ENCODE peak calls at places on chromosomes 3 and 15, in four cellular contexts. One of them, this sample, is unnamed. For H3K27me3, the result is how much of the 10 kb centered on the place peaks cover.

GRCh38 chr15:53759333-53759975 is at the start of gene WDR72:
- DNase-seq in K562: peak
- DNase-seq in HepG2: no peak
- DNase-seq in H1: peak
- DNase-seq in this sample: no peak

GRCh38 chr15:92617197-92618037 is 38.2 kb downstream of the FAM174B start:
- DNase-seq in K562: peak
- DNase-seq in HepG2: peak
- DNase-seq in H1: no peak
- DNase-seq in this sample: peak

GRCh38 chr3:4821331-4821730 is 157.9 kb upstream of the BHLHE40 start:
- DNase-seq in H1: no peak
- DNase-seq in HepG2: peak
- DNase-seq in K562: no peak
- DNase-seq in this sample: no peak

GRCh38 chr3:180871901-180872300 is 40.6 kb upstream of the FXR1 start:
- DNase-seq in K562: no peak
- DNase-seq in H1: no peak
- DNase-seq in HepG2: no peak
- DNase-seq in this sample: no peak

GRCh38 chr3:15754047-15754446 is 43.7 kb downstream of the ANKRD28 start:
- DNase-seq in K562: no peak
- DNase-seq in H1: no peak
- DNase-seq in HepG2: no peak
- DNase-seq in this sample: no peak

GRCh38 chr3:138331143-138331894 is 1.7 kb upstream of the NME9 start:
- DNase-seq in HepG2: no peak
- DNase-seq in H1: no peak
- DNase-seq in K562: no peak
- DNase-seq in this sample: no peak

GRCh38 chr3:17033516-17034168 is 148.9 kb downstream of the PLCL2 start:
- DNase-seq in HepG2: no peak
- DNase-seq in K562: no peak
- DNase-seq in H1: no peak
- DNase-seq in this sample: no peak

GRCh38 chr3:14460342-14461005 is 58.1 kb downstream of the SLC6A6 start:
- DNase-seq in HepG2: no peak
- DNase-seq in H1: no peak
- DNase-seq in K562: no peak
- DNase-seq in this sample: peak

GRCh38 chr15:60972866-60973265 is 256.2 kb downstream of the RORA start:
- DNase-seq in H1: no peak
- DNase-seq in HepG2: no peak
- DNase-seq in K562: peak
- DNase-seq in this sample: peak

GRCh38 chr15:91021516-91022074 is 799 bp downstream of the VPS33B start:
- DNase-seq in K562: no peak
- DNase-seq in HepG2: peak
- DNase-seq in H1: no peak
- DNase-seq in this sample: no peak

GRCh38 chr3:131794766-131795381 is 239.9 kb downstream of the CPNE4 start:
- DNase-seq in K562: peak
- DNase-seq in H1: peak
- DNase-seq in HepG2: peak
- DNase-seq in this sample: peak

GRCh38 chr3:183253364-183253960 is 409 bp downstream of the B3GNT5 start:
- DNase-seq in H1: peak
- DNase-seq in HepG2: no peak
- DNase-seq in K562: peak
- DNase-seq in this sample: peak

GRCh38 chr3:37707428-37708372 is 154.0 kb upstream of the CTDSPL start:
- DNase-seq in HepG2: no peak
- DNase-seq in K562: no peak
- DNase-seq in H1: no peak
- DNase-seq in this sample: no peak

GRCh38 chr15:90059208-90059985 is 42.9 kb downstream of the IDH2 start:
- DNase-seq in HepG2: peak
- DNase-seq in H1: peak
- DNase-seq in K562: peak
- DNase-seq in this sample: no peak

GRCh38 chr3:140050977-140051957 is 116.3 kb downstream of the CLSTN2 start:
- DNase-seq in H1: peak
- DNase-seq in HepG2: peak
- DNase-seq in K562: peak
- DNase-seq in this sample: no peak

GRCh38 chr3:40873456-40873855 is 325.8 kb upstream of the CTNNB1 start:
- DNase-seq in K562: no peak
- DNase-seq in H1: no peak
- DNase-seq in HepG2: no peak
- DNase-seq in this sample: no peak

GRCh38 chr3:123067689-123068226 is 933 bp downstream of the PDIA5 start:
- DNase-seq in K562: no peak
- DNase-seq in H1: no peak
- DNase-seq in HepG2: no peak
- DNase-seq in this sample: peak

GRCh38 chr15:57922780-57923179 is 142.7 kb downstream of the ALDH1A2 start:
- DNase-seq in HepG2: no peak
- DNase-seq in H1: no peak
- DNase-seq in K562: no peak
- DNase-seq in this sample: peak

GRCh38 chr3:98690876-98691275 is 72.3 kb upstream of the ST3GAL6 start:
- DNase-seq in HepG2: no peak
- DNase-seq in H1: no peak
- DNase-seq in K562: no peak
- DNase-seq in this sample: no peak

GRCh38 chr15:98878172-98878571 is 129.4 kb downstream of the PGPEP1L start:
- DNase-seq in H1: no peak
- DNase-seq in HepG2: no peak
- DNase-seq in K562: no peak
- DNase-seq in this sample: no peak

GRCh38 chr3:64685331-64685799 is 2.4 kb downstream of the ADAMTS9 start:
- DNase-seq in H1: no peak
- DNase-seq in K562: no peak
- DNase-seq in HepG2: no peak
- DNase-seq in this sample: no peak
- TF ChIP-seq JUN in H1: no peak
- TF ChIP-seq JUN in K562: no peak
- TF ChIP-seq JUN in HepG2: no peak
- TF ChIP-seq JUN in this sample: no peak

DNA sequence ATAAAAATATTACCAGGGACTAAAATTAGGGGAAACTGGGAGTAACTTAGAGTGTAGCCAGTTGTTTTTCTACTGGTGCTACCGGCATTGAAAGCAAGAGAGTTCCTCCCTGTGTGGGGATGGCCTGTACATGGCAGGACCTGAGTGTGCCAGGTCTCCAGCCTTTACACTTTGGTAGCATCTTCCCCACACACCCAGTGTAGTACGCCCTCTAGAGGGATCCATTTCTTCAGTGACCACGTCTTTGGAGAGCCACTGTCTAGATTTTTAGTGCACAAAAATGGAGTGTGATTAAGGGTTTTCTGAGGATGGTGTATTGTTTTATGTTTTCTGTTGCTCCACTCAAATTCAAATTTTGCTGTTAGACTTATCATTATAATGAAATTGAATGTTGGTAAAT is 507.0 kb upstream of the TPRG1 start:
- DNase-seq in H1: no peak
- DNase-seq in HepG2: peak
- DNase-seq in K562: no peak
- DNase-seq in this sample: peak
- TF ChIP-seq MAX in H1: no peak
- TF ChIP-seq MAX in HepG2: no peak
- TF ChIP-seq MAX in K562: no peak
- TF ChIP-seq MAX in this sample: no peak

DNA sequence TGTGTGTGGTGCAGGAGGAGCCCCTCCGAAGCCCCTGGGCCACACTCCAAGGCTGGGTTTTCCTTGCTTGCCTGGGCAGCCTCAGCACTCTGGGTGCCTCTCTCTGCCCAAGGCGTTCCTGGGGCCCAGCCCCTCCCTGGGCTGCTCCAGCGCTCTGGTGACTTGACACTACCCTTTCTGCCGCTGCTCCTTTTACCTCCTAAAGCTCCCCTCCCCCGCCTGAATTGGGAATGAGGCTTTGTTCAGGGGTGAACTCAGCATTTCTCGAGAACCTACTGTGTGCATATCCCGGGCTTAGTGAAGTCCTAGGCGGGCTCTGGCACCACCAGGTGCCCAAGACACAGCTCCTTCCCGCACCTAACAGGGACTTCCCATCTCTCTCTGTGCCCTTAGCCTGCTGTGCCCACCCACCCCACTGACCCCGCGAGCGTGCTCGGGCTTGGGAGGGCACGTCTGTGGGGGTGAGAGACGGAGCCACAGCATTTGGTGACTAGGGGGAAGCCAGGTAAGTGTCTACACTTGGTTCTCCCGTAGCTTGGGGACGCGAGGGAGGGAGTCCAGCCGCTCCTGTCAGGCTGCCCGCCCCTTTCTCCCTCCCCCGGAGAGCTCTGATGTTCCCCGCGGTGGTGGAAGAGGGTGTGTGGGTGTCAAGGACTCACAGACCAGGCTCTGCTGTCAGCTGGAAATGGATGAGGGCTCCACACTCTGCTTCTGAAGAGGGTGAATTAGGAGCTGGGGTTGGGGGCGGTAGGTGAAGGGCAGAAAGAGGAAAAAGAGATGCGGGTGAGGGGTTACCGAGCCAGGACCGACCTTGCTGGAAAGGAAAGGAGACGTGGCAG is 1.1 kb upstream of the BAHD1 start:
- DNase-seq in K562: peak
- DNase-seq in HepG2: peak
- DNase-seq in H1: peak
- DNase-seq in this sample: peak
- H3K27me3 ChIP-seq in K562: under half
- H3K27me3 ChIP-seq in HepG2: under half
- H3K27me3 ChIP-seq in H1: under half
- H3K27me3 ChIP-seq in this sample: half or more

GRCh38 chr3:58417075-58417474 is 16.6 kb downstream of the PDHB start:
- DNase-seq in K562: no peak
- DNase-seq in H1: no peak
- DNase-seq in HepG2: no peak
- DNase-seq in this sample: no peak

GRCh38 chr3:58416191-58416590 is 17.4 kb downstream of the PDHB start:
- DNase-seq in HepG2: no peak
- DNase-seq in K562: no peak
- DNase-seq in H1: no peak
- DNase-seq in this sample: peak

GRCh38 chr3:58418227-58418626 is 15.4 kb downstream of the PDHB start:
- DNase-seq in HepG2: no peak
- DNase-seq in K562: no peak
- DNase-seq in H1: no peak
- DNase-seq in this sample: no peak

GRCh38 chr3:58411851-58412830 is 21.5 kb downstream of the PDHB start:
- DNase-seq in HepG2: no peak
- DNase-seq in H1: no peak
- DNase-seq in K562: no peak
- DNase-seq in this sample: no peak

DNA sequence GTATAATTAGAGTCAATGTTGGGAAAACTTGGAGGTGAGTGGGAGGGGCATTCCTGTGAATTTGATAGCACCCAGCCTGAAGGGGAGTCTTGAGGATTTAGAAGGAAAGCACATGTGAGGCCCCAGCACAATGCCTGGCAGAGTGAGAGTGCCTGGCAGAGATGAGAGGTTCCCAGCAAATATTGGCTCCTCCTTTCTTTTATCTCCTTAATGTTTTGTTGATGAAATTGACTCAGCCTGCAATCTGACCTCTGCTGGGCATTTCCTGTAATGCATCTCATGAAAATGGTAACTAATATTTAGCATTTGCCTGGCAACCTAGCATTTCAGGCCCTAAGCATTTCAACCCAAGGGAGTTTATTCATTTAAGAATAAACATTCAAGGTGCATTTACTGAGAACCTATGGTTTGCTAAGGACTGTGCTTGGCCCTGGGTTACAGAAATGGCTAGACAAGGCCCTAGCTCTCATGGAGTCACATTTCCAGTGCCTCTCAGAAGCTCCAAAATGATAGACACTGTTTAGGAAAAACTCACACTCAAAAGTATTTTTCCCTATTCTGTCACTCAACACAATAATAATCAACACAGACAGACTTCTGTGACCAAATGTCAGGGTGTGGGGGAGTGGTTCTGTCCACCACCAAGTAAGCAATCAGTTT is 19.0 kb downstream of the PDHB start:
- DNase-seq in H1: peak
- DNase-seq in HepG2: peak
- DNase-seq in K562: peak
- DNase-seq in this sample: peak
- TF ChIP-seq JUN in H1: no peak
- TF ChIP-seq JUN in HepG2: no peak
- TF ChIP-seq JUN in K562: no peak
- TF ChIP-seq JUN in this sample: no peak

This sample was measured in endothelial cell of umbilical vein.